ENCODE peak calls at places on chromosomes 4 and X, in nine cellular contexts. Y is spleen; L is naive thymus-derived CD8-positive, alpha-beta T cell; M is Daoy; B is brain microvascular endothelial cell; K is stimulated activated CD4-positive, alpha-beta T cell treated with anti-CD3 and anti-CD28 coated beads, TNF-alpha, amount 100 ng/mL, for 4 hours; X is COLO829; U is T-helper 9 cell; F is stimulated activated CD8-positive, alpha-beta memory T cell treated with anti-CD3 and anti-CD28 coated beads, Interleukin-2, amount 100 ng/mL, for 1 hour. S is an unnamed sample.

GRCh38 chr4:3822230-3822947 is 56.2 kb downstream of the ADRA2C start:
- DNase-seq in Y (no peak), L (no peak), M (peak; percentile 32), B (no peak), K (no peak), X (no peak), U (no peak), F (no peak), S (no peak)

GRCh38 chr4:104444685-104445084 is 50.0 kb downstream of the CXXC4 start:
- DNase-seq in Y (no peak), L (no peak), M (no peak), B (no peak), K (no peak), X (no peak), U (no peak), F (no peak), S (no peak)

GRCh38 chr4:81502561-81502960 is 30.9 kb upstream of the RASGEF1B start:
- DNase-seq in Y (no peak), L (no peak), M (no peak), B (no peak), K (no peak), X (no peak), U (no peak), F (no peak), S (no peak)

GRCh38 chr4:62709618-62710252 is 1509.6 kb downstream of the ADGRL3 start:
- DNase-seq in Y (no peak), L (no peak), M (no peak), B (peak; percentile 24), K (no peak), X (peak; percentile 59), U (no peak), F (no peak), S (peak; percentile 65)

GRCh38 chr4:127370495-127371069 is 262.2 kb upstream of the INTU start:
- DNase-seq in Y (no peak), L (no peak), M (no peak), B (no peak), K (no peak), X (no peak), U (no peak), F (no peak), S (peak; percentile 62)

GRCh38 chr4:7844247-7844991 is 95.2 kb downstream of the AFAP1 start:
- DNase-seq in Y (no peak), L (peak; percentile 46), M (peak; percentile 94), B (peak; percentile 95), K (peak; percentile 45), X (no peak), U (peak; percentile 63), F (peak; percentile 60), S (peak; percentile 86)

GRCh38 chr4:37601527-37601926 is 84.6 kb downstream of the RELL1 start:
- DNase-seq in Y (no peak), L (no peak), M (peak; percentile 64), B (peak; percentile 82), K (no peak), X (no peak), U (no peak), F (no peak), S (peak; percentile 51)

GRCh38 chr4:169345207-169345788 is 74.5 kb upstream of the SH3RF1 start:
- DNase-seq in Y (no peak), L (no peak), M (peak; percentile 64), B (peak; percentile 23), K (no peak), X (peak; percentile 92), U (no peak), F (no peak), S (peak; percentile 97)

GRCh38 chr4:117135634-117136354 is 50.4 kb upstream of the TRAM1L1 start:
- DNase-seq in Y (no peak), L (no peak), M (no peak), B (no peak), K (no peak), X (no peak), U (no peak), F (no peak), S (no peak)

GRCh38 chrX:13167444-13168207 is 123.2 kb upstream of the FAM9C start:
- DNase-seq in Y (no peak), L (no peak), M (no peak), B (no peak), K (no peak), X (peak; percentile 2), U (no peak), F (no peak), S (no peak)

GRCh38 chr4:2302387-2303119 is 40.6 kb upstream of the MXD4 start:
- DNase-seq in Y (peak; percentile 43), L (no peak), M (no peak), B (no peak), K (no peak), X (no peak), U (no peak), F (no peak), S (no peak)

GRCh38 chr4:31995943-31996901 is 1276.1 kb downstream of the PCDH7 start:
- DNase-seq in Y (peak; percentile 71), L (no peak), M (peak; percentile 6), B (no peak), K (no peak), X (no peak), U (no peak), F (no peak), S (peak; percentile 85)

GRCh38 chr4:44679060-44679459 is 840 bp downstream of the GUF1 start:
- DNase-seq in Y (no peak), L (no peak), M (no peak), B (no peak), K (no peak), X (no peak), U (no peak), F (no peak), S (no peak)

GRCh38 chrX:6645216-6645615 is 110.3 kb upstream of the VCX3A start:
- DNase-seq in Y (no peak), L (no peak), M (no peak), B (no peak), K (no peak), X (no peak), U (no peak), F (no peak), S (no peak)

GRCh38 chrX:13087322-13088154 is 43.1 kb upstream of the FAM9C start:
- DNase-seq in Y (no peak), L (peak; percentile 69), M (peak; percentile 59), B (peak; percentile 60), K (no peak), X (peak; percentile 63), U (peak; percentile 47), F (peak; percentile 19), S (peak; percentile 89)

GRCh38 chr4:145734576-145735329 is 54.8 kb downstream of the C4orf51 start:
- DNase-seq in Y (no peak), L (no peak), M (peak; percentile 93), B (peak; percentile 96), K (no peak), X (peak; percentile 77), U (no peak), F (no peak), S (peak; percentile 97)

GRCh38 chr4:170014359-170015008 is 11.7 kb downstream of the MFAP3L start:
- DNase-seq in Y (no peak), L (no peak), M (peak; percentile 26), B (no peak), K (no peak), X (peak; percentile 81), U (no peak), F (no peak), S (peak; percentile 31)

GRCh38 chrX:2486476-2487133 is 14.2 kb downstream of the DHRSX start:
- DNase-seq in Y (peak; percentile 23), L (no peak), M (no peak), B (no peak), K (no peak), X (no peak), U (no peak), F (no peak), S (no peak)

S was measured in HT1080.